ENCODE peak calls at places on chromosomes 7 and 10, in ten cellular contexts. T, J, F, X, W, G, C, Y, B and O are unnamed samples.

GRCh38 chr10:131849591-131850489 is 51.0 kb upstream of the PPP2R2D start:
- DNase-seq in T (no peak), J (no peak), F (no peak), X (no peak), W (no peak), G (no peak), C (no peak), Y (no peak), B (no peak), O (no peak)

GRCh38 chr10:43305881-43306280 is 39.0 kb upstream of the RASGEF1A start:
- DNase-seq in T (no peak), J (peak; percentile 72), F (no peak), X (peak; percentile 25), W (no peak), G (peak; percentile 45), C (no peak), Y (no peak), B (no peak), O (peak; percentile 77)

GRCh38 chr7:107185716-107186115 is 16.9 kb downstream of the HBP1 start:
- DNase-seq in T (no peak), J (no peak), F (no peak), X (no peak), W (no peak), G (no peak), C (no peak), Y (no peak), B (no peak), O (no peak)

GRCh38 chr10:3783721-3784432 is 1.1 kb downstream of the KLF6 start:
- DNase-seq in T (peak; percentile 74), J (peak; percentile 56), F (peak; percentile 44), X (peak; percentile 84), W (peak; percentile 51), G (peak; percentile 83), C (no peak), Y (peak; percentile 64), B (peak; percentile 69), O (peak; percentile 71)

GRCh38 chr7:140059288-140060242 is 3.2 kb downstream of the PARP12 start:
- DNase-seq in T (peak; percentile 89), J (peak; percentile 84), F (no peak), X (peak; percentile 81), W (no peak), G (peak; percentile 94), C (no peak), Y (peak; percentile 84), B (peak; percentile 96), O (peak; percentile 86)

GRCh38 chr7:17275749-17276671 is 22.4 kb upstream of the AHR start:
- DNase-seq in T (no peak), J (peak; percentile 93), F (no peak), X (peak; percentile 77), W (no peak), G (peak; percentile 96), C (no peak), Y (no peak), B (peak; percentile 98), O (peak; percentile 99)

GRCh38 chr7:21828846-21829245 is 116.9 kb downstream of the CDCA7L start:
- DNase-seq in T (no peak), J (no peak), F (peak; percentile 33), X (no peak), W (peak; percentile 2), G (no peak), C (no peak), Y (no peak), B (no peak), O (no peak)

GRCh38 chr10:29517352-29517923 is 117.3 kb downstream of the SVIL start:
- DNase-seq in T (peak; percentile 26), J (peak; percentile 41), F (peak; percentile 59), X (peak; percentile 46), W (peak; percentile 29), G (peak; percentile 53), C (no peak), Y (peak; percentile 9), B (peak; percentile 29), O (peak; percentile 63)

GRCh38 chr7:113797420-113797995 is 121.3 kb downstream of the PPP1R3A start:
- DNase-seq in T (no peak), J (no peak), F (no peak), X (no peak), W (no peak), G (no peak), C (no peak), Y (no peak), B (peak; percentile 25), O (no peak)

GRCh38 chr7:33905389-33906032 is at the start of gene BMPER:
- DNase-seq in T (peak; percentile 13), J (peak; percentile 26), F (peak; percentile 92), X (peak; percentile 47), W (no peak), G (peak; percentile 61), C (peak; percentile 76), Y (peak; percentile 20), B (peak; percentile 37), O (peak; percentile 15)

DNA sequence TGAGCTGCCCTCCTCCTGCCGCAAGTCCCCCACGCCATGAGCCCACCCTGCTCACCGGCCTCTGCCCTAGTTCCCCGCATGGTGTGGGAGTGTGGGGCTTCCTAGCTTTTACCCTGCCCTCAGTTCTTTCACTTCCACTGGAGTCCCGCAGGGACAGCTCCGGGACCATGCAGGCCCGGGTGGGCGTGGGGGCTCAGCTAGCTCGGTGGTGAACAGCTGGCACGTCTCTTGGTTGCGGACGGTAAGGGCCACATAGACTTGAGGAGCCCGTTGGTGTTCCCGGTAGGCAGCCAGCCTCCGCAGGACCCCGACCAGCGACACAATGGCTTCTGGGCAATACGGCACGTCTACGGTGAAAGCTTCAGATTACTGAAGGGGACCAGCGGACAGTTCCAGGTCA is 108.9 kb upstream of the CCZ1B start:
- DNase-seq in T (no peak), J (no peak), F (no peak), X (no peak), W (no peak), G (no peak), C (no peak), Y (no peak), B (no peak), O (no peak)
- H3K4me3 ChIP-seq in T (no peak overlapping the region), J (no peak overlapping the region), F (no peak overlapping the region), X (no peak overlapping the region), W (no peak overlapping the region), G (no peak overlapping the region), C (no peak overlapping the region), Y (no peak overlapping the region), B (no peak overlapping the region), O (no peak overlapping the region)

DNA sequence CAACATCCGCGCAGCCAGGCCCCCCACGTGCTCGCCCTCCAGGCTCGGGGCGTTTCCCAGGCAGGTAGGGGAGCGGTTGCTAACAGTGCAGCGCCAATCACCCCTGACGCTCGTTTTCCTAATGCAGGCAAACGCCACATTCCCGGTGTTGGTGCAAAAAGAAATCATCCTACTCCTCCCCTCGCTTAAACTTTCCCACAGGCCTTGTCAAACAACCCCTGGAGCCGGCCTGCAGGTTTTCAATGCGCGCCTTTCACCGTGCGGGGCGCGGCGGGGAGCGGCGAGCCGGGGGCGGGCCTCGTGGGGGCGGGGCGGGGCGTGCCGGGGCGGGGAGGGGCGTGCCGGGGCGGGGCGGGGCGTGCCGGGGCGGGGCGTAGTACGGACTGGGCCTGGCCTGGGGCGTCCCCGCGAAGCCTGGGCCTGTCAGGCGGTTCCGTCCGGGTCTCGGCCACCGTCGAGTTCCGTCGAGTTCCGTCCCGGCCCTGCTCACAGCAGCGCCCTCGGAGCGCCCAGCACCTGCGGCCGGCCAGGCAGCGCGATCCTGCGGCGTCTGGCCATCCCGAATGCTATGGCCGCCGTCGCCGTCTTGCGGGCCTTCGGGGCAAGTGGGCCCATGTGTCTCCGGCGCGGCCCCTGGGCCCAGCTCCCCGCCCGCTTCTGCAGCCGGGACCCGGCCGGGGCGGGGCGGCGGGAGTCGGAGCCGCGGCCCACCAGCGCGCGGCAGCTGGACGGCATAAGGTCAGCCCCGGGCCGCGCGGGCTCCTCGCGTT is at the start of gene ECHDC3:
- DNase-seq in T (peak; percentile 42), J (peak; percentile 36), F (no peak), X (peak; percentile 45), W (peak; percentile 49), G (peak; percentile 38), C (peak; percentile 93), Y (peak; percentile 24), B (peak; percentile 50), O (peak; percentile 46)
- TF ChIP-seq CTCF in T (no peak), J (no peak), F (no peak), X (no peak), W (no peak), G (no peak), C (no peak), Y (no peak), B (no peak), O (no peak)

DNA sequence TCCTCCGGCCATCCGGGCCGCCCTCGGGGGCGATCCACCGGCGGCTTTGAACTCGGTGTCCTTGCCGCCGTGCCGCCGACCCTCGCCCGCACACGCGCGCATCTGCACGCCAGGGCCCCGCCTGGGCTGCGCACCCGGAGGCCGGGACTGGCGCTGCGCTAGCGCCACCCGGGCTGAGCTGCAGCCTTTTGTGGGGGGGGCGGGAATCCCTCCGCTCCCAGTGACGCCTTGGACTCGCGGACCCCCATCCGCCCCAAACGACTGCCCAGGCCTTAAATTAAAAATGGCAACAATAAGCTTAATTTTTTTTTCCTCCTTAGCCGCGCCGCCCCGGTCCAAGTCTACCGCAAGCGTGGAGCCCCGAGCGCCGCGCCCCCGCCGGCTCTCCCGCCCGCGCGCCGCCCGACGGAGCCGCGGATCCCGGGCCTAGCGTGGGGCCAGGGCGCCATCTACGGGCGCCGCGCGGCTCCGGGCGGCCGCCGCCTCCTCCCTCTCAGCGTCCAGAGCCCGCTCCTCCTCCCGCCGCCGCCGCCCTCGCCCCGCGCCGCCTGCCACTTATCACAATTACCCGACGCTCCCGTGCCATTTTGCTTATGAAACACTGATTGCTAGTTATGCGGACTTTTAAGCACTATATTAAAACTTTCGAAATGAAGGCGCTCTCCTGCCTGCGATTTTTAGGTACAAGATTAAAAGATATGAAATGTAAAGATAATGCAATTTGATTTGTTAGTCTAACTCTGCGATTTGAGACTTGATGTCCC is 7.5 kb upstream of the EBF3 start:
- DNase-seq in T (peak; percentile 41), J (peak; percentile 39), F (peak; percentile 86), X (peak; percentile 63), W (peak; percentile 39), G (peak; percentile 65), C (no peak), Y (no peak), B (peak; percentile 15), O (peak; percentile 72)
- H3K4me3 ChIP-seq in T (peak overlapping the region; percentile 14), J (no peak overlapping the region), F (peak overlapping the region; percentile 37), X (peak overlapping the region; percentile 50), W (no peak overlapping the region), G (peak overlapping the region; percentile 46), C (no peak overlapping the region), Y (no peak overlapping the region), B (peak overlapping the region; percentile 27), O (peak overlapping the region; percentile 51)

DNA sequence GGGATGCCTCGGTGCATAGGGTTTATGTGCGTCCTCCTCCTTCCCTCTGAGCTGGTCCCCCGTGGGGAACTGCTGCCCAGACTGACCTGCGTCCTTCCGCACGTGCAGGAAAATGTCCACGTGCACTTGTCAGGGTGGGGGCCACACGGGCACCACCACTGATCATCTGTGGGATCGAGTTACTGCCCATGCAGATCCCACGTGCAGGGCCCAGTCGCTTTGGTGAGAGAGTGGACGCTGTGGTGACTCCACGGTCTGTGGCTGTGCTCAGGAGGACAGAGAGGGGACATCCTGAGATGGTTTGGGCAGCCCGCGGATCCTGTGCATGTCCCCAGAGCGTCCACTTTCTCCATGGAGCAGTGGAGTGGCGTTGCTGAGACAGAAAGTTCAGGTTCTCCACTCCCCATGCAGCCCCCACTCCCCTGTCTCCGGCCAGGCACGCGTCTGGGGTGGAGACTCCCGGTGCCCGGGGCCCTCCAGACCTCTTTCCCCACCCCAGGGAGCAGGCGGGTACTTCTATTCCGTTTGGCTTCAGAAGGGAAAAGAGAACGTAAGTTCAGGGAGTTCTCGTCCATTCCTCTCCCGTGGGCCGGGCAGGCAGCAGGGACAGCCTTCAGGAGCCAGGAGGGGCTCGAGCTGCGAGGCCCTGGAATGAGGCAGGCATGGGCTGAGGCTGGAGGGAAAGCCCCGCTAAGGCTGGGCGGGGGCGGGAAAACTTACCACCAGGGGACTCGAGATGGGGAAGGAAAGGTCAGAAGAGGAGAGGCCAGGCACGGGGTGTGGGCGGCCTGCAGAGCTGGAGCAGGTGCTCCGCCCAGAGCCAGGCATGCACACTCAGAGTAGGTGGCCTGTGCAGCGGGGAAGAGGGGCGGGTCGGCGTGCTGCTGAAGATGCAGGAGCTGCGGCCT is 59.9 kb downstream of the EGFR start:
- DNase-seq in T (peak; percentile 81), J (peak; percentile 50), F (no peak), X (peak; percentile 51), W (no peak), G (no peak), C (no peak), Y (peak; percentile 53), B (no peak), O (no peak)
- TF ChIP-seq CTCF in T (peak; percentile 58), J (no peak), F (no peak), X (no peak), W (no peak), G (no peak), C (no peak), Y (no peak), B (no peak), O (no peak)